ENCODE peak calls at places on chromosomes 4 and X, in four cellular contexts. S, D, Q and W are unnamed samples.
A peak's percentile ranks its signal among the peaks of the same experiment; 100 is the strongest.

GRCh38 chr4:123786955-123787354 is 390.4 kb downstream of the SPRY1 start:
- DNase-seq in S (no peak), D (no peak), Q (no peak), W (no peak)

GRCh38 chr4:125243835-125244397 is 70.8 kb upstream of the FAT4 start:
- DNase-seq in S (no peak), D (no peak), Q (no peak), W (no peak)

GRCh38 chr4:180587379-180587778 is 1655.8 kb upstream of the TENM3 start:
- DNase-seq in S (no peak), D (no peak), Q (no peak), W (no peak)

GRCh38 chr4:170122252-170122651 is 32.5 kb upstream of the AADAT start:
- DNase-seq in S (no peak), D (no peak), Q (no peak), W (no peak)

GRCh38 chrX:119481218-119481875 is 13.1 kb downstream of the SLC25A5 start:
- DNase-seq in S (no peak), D (no peak), Q (no peak), W (no peak)

GRCh38 chr4:94068712-94069111 is 139.0 kb upstream of the SMARCAD1 start:
- DNase-seq in S (no peak), D (no peak), Q (no peak), W (no peak)

GRCh38 chr4:100462206-100462605 is 55.6 kb downstream of the EMCN start:
- DNase-seq in S (no peak), D (no peak), Q (no peak), W (no peak)

GRCh38 chr4:88110826-88111225 is 47.6 kb downstream of the ABCG2 start:
- DNase-seq in S (no peak), D (no peak), Q (no peak), W (no peak)

GRCh38 chrX:150856101-150856500 is 42.4 kb downstream of the CD99L2 start:
- DNase-seq in S (no peak), D (no peak), Q (no peak), W (no peak)

GRCh38 chr4:69750346-69750745 is 10.1 kb downstream of the SULT1B1 start:
- DNase-seq in S (no peak), D (no peak), Q (no peak), W (no peak)

GRCh38 chr4:170391066-170391754 is 301.5 kb upstream of the AADAT start:
- DNase-seq in S (no peak), D (no peak), Q (peak; percentile 19), W (no peak)

GRCh38 chr4:113288257-113288656 is 238.8 kb downstream of the ANK2 start:
- DNase-seq in S (no peak), D (no peak), Q (no peak), W (no peak)

GRCh38 chrX:12567857-12568256 is 223.4 kb upstream of the PRPS2 start:
- DNase-seq in S (no peak), D (peak; percentile 22), Q (no peak), W (no peak)

DNA sequence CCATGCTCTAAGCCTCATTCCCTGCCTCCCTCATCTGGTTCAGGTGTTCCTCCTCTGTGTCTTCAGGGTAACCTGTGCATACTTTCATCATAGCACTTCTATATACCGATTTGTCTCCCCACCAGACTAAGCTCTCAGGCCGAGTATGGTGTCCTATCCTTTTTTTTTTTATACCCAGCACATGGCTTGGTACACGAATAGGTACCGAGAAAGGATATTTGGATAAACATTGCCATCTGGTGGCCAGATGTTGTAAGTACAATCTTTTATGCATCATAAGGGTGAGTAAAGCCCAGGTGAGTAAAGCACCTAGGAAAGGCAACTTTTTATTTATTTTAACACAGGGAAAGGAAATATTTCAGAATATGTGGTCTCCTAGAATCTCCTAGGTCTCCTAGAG is 68.4 kb downstream of the MID2 start:
- DNase-seq in S (no peak), D (peak; percentile 63), Q (no peak), W (no peak)
- TF ChIP-seq CTCF in S (peak; percentile 63), D (peak; percentile 73), Q (peak; percentile 29), W (peak; percentile 63)

DNA sequence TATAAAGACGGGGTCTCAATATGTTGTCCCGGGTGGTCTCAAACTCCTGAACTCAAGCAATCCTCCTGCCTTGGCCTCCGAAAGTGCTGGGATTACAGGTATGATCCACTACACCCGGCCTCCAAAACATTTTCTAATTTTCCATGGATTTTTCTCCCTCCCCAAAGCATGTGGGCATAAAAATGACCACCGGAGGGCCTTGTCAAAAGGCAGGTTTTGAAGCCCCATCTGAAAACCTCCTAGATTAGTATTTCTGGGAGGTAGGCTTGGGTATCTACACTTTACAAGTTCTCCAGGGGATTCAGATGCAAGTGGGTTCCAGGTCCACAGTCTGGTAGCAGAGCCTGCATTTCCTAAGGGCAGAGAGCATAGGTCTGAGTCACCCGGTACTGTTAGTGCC is 1.4 kb upstream of the GPR173 start:
- DNase-seq in S (no peak), D (no peak), Q (no peak), W (no peak)
- TF ChIP-seq CTCF in S (no peak), D (no peak), Q (peak; percentile 28), W (peak; percentile 32)

GRCh38 chrX:153735274-153735673 is 10.6 kb downstream of the ABCD1 start:
- DNase-seq in S (no peak), D (no peak), Q (no peak), W (no peak)
- TF ChIP-seq CTCF in S (no peak), D (no peak), Q (no peak), W (no peak)

GRCh38 chr4:153465583-153465921 is 608 bp upstream of the TMEM131L start:
- DNase-seq in S (no peak), D (no peak), Q (no peak), W (peak; percentile 18)
- TF ChIP-seq CTCF in S (no peak), D (no peak), Q (peak; percentile 37), W (peak; percentile 20)

DNA sequence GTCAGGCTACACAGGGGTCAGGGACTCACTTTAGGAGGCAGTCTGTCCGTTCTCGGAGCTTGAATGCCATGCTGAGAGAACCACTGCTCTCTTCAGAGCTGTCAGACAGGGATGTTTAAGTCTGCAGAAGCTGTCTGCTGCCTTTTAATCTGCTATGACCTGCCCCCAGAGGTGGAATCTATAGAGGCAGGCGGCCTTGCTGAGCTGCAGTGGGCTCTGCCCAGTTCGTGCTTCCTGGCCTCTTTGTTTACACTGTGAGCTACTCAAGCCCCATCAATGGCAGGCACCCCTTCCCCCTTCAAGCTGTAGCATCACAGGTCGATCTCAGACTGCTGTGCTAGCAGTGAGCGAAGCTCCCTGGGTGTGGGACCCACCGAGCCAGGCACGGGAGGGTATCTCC is 31.5 kb upstream of the UNC5C start:
- DNase-seq in S (no peak), D (no peak), Q (no peak), W (no peak)
- TF ChIP-seq CTCF in S (no peak), D (no peak), Q (no peak), W (no peak)

DNA sequence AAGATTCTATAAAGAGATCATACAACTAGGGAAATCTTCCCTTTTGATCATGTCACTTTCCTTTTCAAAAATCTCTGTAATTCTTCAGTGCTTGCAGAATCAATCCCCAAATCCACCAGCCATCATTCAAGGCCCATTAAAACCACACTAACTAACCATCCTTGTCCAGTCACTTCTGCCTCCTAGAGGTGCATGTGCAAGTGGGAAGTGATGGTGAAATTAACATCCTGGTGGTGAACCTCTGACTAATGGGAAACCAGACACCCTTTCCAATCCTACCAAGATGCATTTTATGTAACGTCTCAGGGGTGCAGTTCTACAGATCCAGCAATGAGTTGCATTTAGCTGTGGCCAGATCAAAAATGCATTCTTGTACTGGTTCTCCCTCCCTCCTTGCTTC is 341.8 kb downstream of the RAPGEF2 start:
- DNase-seq in S (no peak), D (no peak), Q (no peak), W (no peak)
- TF ChIP-seq CTCF in S (no peak), D (no peak), Q (no peak), W (no peak)